ENCODE peak calls at places on chromosomes 3 and 15, in eight cellular contexts. A is iris pigment epithelial cell, Z is left ventricle myocardium superior, D is mesenchymal stem cell, X is ecto neural progenitor cell, U is GDM1, P is GM10248, E is choroid plexus epithelial cell. R is an unnamed sample.

GRCh38 chr3:18079739-18080138 is 337.3 kb upstream of the TBC1D5 start:
- DNase-seq in A (no peak), Z (no peak), D (no peak), X (no peak), U (peak), P (no peak), E (peak), R (no peak)

GRCh38 chr15:75171408-75171807 is 30.3 kb upstream of the C15orf39 start:
- DNase-seq in A (peak), Z (no peak), D (peak), X (no peak), U (peak), P (no peak), E (peak), R (no peak)

GRCh38 chr3:106819445-106819844 is 557.8 kb upstream of the CCDC54 start:
- DNase-seq in A (no peak), Z (no peak), D (no peak), X (no peak), U (no peak), P (no peak), E (no peak), R (no peak)

GRCh38 chr3:32910954-32911353 is 40.5 kb upstream of the CCR4 start:
- DNase-seq in A (peak), Z (no peak), D (no peak), X (no peak), U (no peak), P (no peak), E (peak), R (no peak)

GRCh38 chr3:123027292-123028232 is at the start of gene SEMA5B:
- DNase-seq in A (peak), Z (peak), D (peak), X (peak), U (no peak), P (peak), E (peak), R (peak)

GRCh38 chr3:43695443-43695842 is 4.7 kb downstream of the ABHD5 start:
- DNase-seq in A (peak), Z (no peak), D (peak), X (no peak), U (no peak), P (no peak), E (peak), R (no peak)

GRCh38 chr3:122356402-122356801 is 26.6 kb downstream of the MIX23 start:
- DNase-seq in A (peak), Z (peak), D (peak), X (peak), U (no peak), P (peak), E (peak), R (no peak)

GRCh38 chr15:67901922-67902321 is 62.1 kb upstream of the RNU6-1 start:
- DNase-seq in A (no peak), Z (no peak), D (no peak), X (no peak), U (no peak), P (no peak), E (no peak), R (no peak)

GRCh38 chr15:71323604-71324003 is 208.3 kb downstream of the THSD4 start:
- DNase-seq in A (peak), Z (no peak), D (peak), X (no peak), U (no peak), P (no peak), E (peak), R (no peak)

GRCh38 chr3:20140881-20141280 is 45.1 kb downstream of the SGO1 start:
- DNase-seq in A (no peak), Z (no peak), D (no peak), X (no peak), U (no peak), P (no peak), E (no peak), R (no peak)

GRCh38 chr3:69768436-69768835 is 29.2 kb downstream of the MITF start:
- DNase-seq in A (no peak), Z (no peak), D (no peak), X (no peak), U (no peak), P (no peak), E (no peak), R (no peak)

GRCh38 chr3:196619213-196619612 is 20.3 kb upstream of the NRROS start:
- DNase-seq in A (no peak), Z (no peak), D (peak), X (no peak), U (no peak), P (no peak), E (no peak), R (no peak)

GRCh38 chr15:89673162-89673506 is 6.0 kb downstream of the PLIN1 start:
- DNase-seq in A (peak), Z (no peak), D (peak), X (peak), U (no peak), P (peak), E (peak), R (no peak)

GRCh38 chr15:46034755-46035154 is 399.9 kb downstream of the SQOR start:
- DNase-seq in A (no peak), Z (no peak), D (no peak), X (no peak), U (no peak), P (no peak), E (no peak), R (no peak)